ENCODE peak calls at places on chromosomes 16 and 17, in six cellular contexts. Q is tibial nerve, Y is H1, M is suprapubic skin, J is ovary, L is sigmoid colon. K is an unnamed sample.

GRCh38 chr17:78034429-78035091 is 76.1 kb downstream of the TNRC6C start:
- DNase-seq in J (no peak), M (no peak), Q (no peak), Y (no peak), L (no peak), K (no peak)

GRCh38 chr16:11994187-11995119 is 17.9 kb downstream of the SNX29 start:
- DNase-seq in Y (no peak), Q (no peak), M (no peak), J (no peak), L (peak; percentile 68), K (peak; percentile 19)

GRCh38 chr16:65815707-65816106 is 550.8 kb upstream of the CDH5 start:
- DNase-seq in L (no peak), Y (no peak), Q (no peak), J (no peak), M (no peak), K (no peak)

GRCh38 chr17:42422412-42422957 is 571 bp downstream of the CAVIN1 start:
- DNase-seq in Y (no peak), M (no peak), J (peak; percentile 52), L (peak; percentile 77), Q (no peak), K (no peak)

GRCh38 chr16:82726306-82726705 is 99.5 kb downstream of the CDH13 start:
- DNase-seq in M (no peak), L (no peak), Q (no peak), Y (no peak), J (no peak), K (no peak)

GRCh38 chr16:54928016-54928356 is 2.7 kb upstream of the IRX5 start:
- DNase-seq in Q (no peak), M (no peak), J (no peak), L (no peak), Y (no peak), K (no peak)

GRCh38 chr17:71472809-71473789 is 647.7 kb upstream of the SOX9 start:
- DNase-seq in M (no peak), Q (no peak), Y (peak; percentile 7), L (no peak), J (no peak), K (no peak)

GRCh38 chr16:454397-454940 is 29.0 kb downstream of the RAB11FIP3 start:
- DNase-seq in J (no peak), Q (no peak), Y (no peak), L (no peak), M (no peak), K (no peak)

GRCh38 chr16:53673189-53673588 is 30.5 kb downstream of the RPGRIP1L start:
- DNase-seq in L (no peak), M (no peak), Y (no peak), J (no peak), Q (no peak), K (no peak)

GRCh38 chr16:1871974-1872635 is at the start of gene MEIOB:
- DNase-seq in J (no peak), Q (no peak), L (no peak), M (peak; percentile 76), Y (peak; percentile 41), K (peak; percentile 30)

GRCh38 chr17:33267279-33267790 is 25.8 kb downstream of the ASIC2 start:
- DNase-seq in Q (no peak), Y (no peak), J (no peak), L (no peak), M (no peak), K (no peak)

GRCh38 chr17:15091825-15092224 is 173.3 kb downstream of the PMP22 start:
- DNase-seq in L (no peak), M (no peak), Y (no peak), Q (no peak), J (no peak), K (no peak)

GRCh38 chr16:85833540-85833914 is 34.0 kb downstream of the COX4I1 start:
- DNase-seq in L (no peak), Y (no peak), J (no peak), M (no peak), Q (no peak), K (no peak)

GRCh38 chr16:66197668-66198278 is 168.7 kb upstream of the CDH5 start:
- DNase-seq in J (no peak), L (no peak), M (no peak), Y (no peak), Q (no peak), K (no peak)

GRCh38 chr16:30903596-30903995 is 7.2 kb downstream of the CTF1 start:
- DNase-seq in J (no peak), L (peak; percentile 72), Q (no peak), M (no peak), Y (no peak), K (no peak)

GRCh38 chr17:7984904-7985303 is 17.5 kb upstream of the GUCY2D start:
- DNase-seq in Y (no peak), L (peak; percentile 15), J (no peak), Q (no peak), M (no peak), K (no peak)

GRCh38 chr17:12730931-12731521 is 58.3 kb upstream of the ARHGAP44 start:
- DNase-seq in J (peak; percentile 22), L (peak; percentile 79), Q (peak; percentile 19), Y (no peak), M (peak; percentile 67), K (peak; percentile 81)

GRCh38 chr16:49467540-49468372 is 94.2 kb downstream of the C16orf78 start:
- DNase-seq in J (no peak), M (peak; percentile 30), L (peak; percentile 49), Q (no peak), Y (no peak), K (no peak)

GRCh38 chr16:17541324-17541723 is 70.6 kb upstream of the XYLT1 start:
- DNase-seq in L (no peak), Y (no peak), M (no peak), Q (no peak), J (no peak), K (no peak)

GRCh38 chr17:73841431-73842060 is 197.3 kb upstream of the SDK2 start:
- DNase-seq in L (no peak), Y (no peak), J (no peak), M (no peak), Q (no peak), K (peak; percentile 14)

GRCh38 chr17:9817086-9817485 is 4.8 kb downstream of the GSG1L2 start:
- DNase-seq in J (no peak), Y (peak; percentile 3), M (no peak), Q (no peak), L (no peak), K (peak; percentile 13)

GRCh38 chr16:28193530-28194423 is 18.0 kb downstream of the XPO6 start:
- DNase-seq in M (no peak), Y (no peak), Q (no peak), L (no peak), J (no peak), K (no peak)

GRCh38 chr17:35460354-35460851 is 11.8 kb upstream of the SLFN13 start:
- DNase-seq in Q (no peak), M (no peak), Y (peak; percentile 59), J (no peak), L (no peak), K (peak; percentile 87)

GRCh38 chr17:80220709-80221215 is 535 bp downstream of the SLC26A11 start:
- DNase-seq in Q (no peak), Y (no peak), L (peak; percentile 78), J (peak; percentile 56), M (no peak), K (peak; percentile 23)

GRCh38 chr17:35896011-35896587 is 15.9 kb upstream of the CCL5 start:
- DNase-seq in J (no peak), M (no peak), Y (no peak), Q (no peak), L (no peak), K (peak; percentile 17)

GRCh38 chr16:28623172-28623711 is 13.4 kb upstream of the SULT1A1 start:
- DNase-seq in Q (no peak), J (no peak), Y (no peak), L (no peak), M (no peak), K (peak; percentile 85)

GRCh38 chr17:4479982-4480751 is 18.5 kb upstream of the SPNS2 start:
- DNase-seq in M (no peak), Q (no peak), L (no peak), Y (no peak), J (no peak), K (no peak)

GRCh38 chr16:17215306-17215705 is 255.5 kb downstream of the XYLT1 start:
- DNase-seq in L (no peak), M (no peak), Q (no peak), Y (no peak), J (no peak), K (no peak)

GRCh38 chr16:4376126-4376819 is 4.6 kb downstream of the VASN start:
- DNase-seq in L (peak; percentile 97), Y (no peak), J (peak; percentile 95), Q (peak; percentile 85), M (peak; percentile 95), K (peak; percentile 76)

GRCh38 chr17:81987161-81987770 is 9.8 kb downstream of the ASPSCR1 start:
- DNase-seq in J (no peak), Q (no peak), Y (no peak), M (no peak), L (no peak), K (no peak)
- TF ChIP-seq POLR2A in J (no peak), Q (no peak), Y (no peak), M (no peak), L (no peak), K (no peak)

DNA sequence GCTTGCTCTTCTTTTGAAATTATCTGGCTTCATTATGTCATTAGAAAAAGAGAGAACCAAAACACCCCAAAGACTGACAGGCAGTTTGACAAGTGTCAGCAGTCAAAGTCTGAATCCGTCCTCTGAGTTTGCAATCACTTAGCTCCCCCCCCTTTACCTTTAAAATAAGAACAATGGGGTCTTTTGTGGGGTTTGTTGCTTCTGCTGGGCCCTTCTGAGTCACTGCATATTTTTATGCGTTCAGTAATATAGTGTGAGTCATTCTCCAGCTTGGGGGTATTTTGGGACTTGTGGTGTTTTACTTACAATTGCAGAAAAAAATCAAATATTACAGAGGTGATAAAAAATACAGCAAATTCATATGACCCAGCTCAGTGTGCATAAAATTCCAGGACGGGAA is 120.0 kb downstream of the CYLD start:
- DNase-seq in J (no peak), Y (no peak), M (no peak), Q (no peak), L (no peak), K (no peak)
- TF ChIP-seq EP300 in J (no peak), Y (no peak), M (no peak), Q (no peak), L (no peak), K (no peak)

GRCh38 chr16:87658564-87659225 is 56.4 kb downstream of the JPH3 start:
- DNase-seq in Q (no peak), M (no peak), Y (no peak), J (no peak), L (no peak), K (no peak)
- TF ChIP-seq POLR2A in Q (no peak), M (no peak), Y (no peak), J (no peak), L (no peak), K (no peak)

GRCh38 chr16:88665148-88665547 is 2.3 kb upstream of the MVD start:
- DNase-seq in Q (no peak), J (no peak), L (no peak), M (no peak), Y (no peak), K (no peak)

GRCh38 chr16:88665570-88665969 is 2.7 kb upstream of the MVD start:
- DNase-seq in L (no peak), M (no peak), J (no peak), Q (no peak), Y (no peak), K (no peak)

GRCh38 chr16:88659160-88659559 is 3.7 kb downstream of the MVD start:
- DNase-seq in Q (no peak), J (no peak), M (no peak), Y (no peak), L (no peak), K (no peak)

GRCh38 chr16:88662222-88662842 is 559 bp downstream of the MVD start:
- DNase-seq in Q (no peak), Y (no peak), J (no peak), M (no peak), L (no peak), K (peak; percentile 46)

GRCh38 chr16:88662843-88663606 is at the start of gene MVD:
- DNase-seq in Q (peak; percentile 93), L (peak; percentile 99), J (peak; percentile 96), Y (peak; percentile 96), M (peak; percentile 97), K (peak; percentile 98)
- TF ChIP-seq EP300 in Q (peak; percentile 84), L (no peak), J (no peak), Y (no peak), M (no peak), K (no peak)

K was measured in transverse colon.